ENCODE peak calls at places on chromosomes 13 and 19, in eight cellular contexts. C is NT2/D1; M is hepatocyte; I is CD8-positive, alpha-beta memory T cell; Z is WERI-Rb-1; G is GM23248; N is MG63; X is skeletal muscle cell. Q is an unnamed sample.

GRCh38 chr19:12986726-12987125 is 8.5 kb upstream of the NFIX start:
- DNase-seq in C (no peak), M (no peak), I (no peak), Z (no peak), G (no peak), N (no peak), X (no peak), Q (no peak)

GRCh38 chr13:39961036-39961435 is 305.6 kb downstream of the COG6 start:
- DNase-seq in C (no peak), M (no peak), I (no peak), Z (no peak), G (no peak), N (no peak), X (no peak), Q (no peak)

GRCh38 chr13:70817571-70817970 is 709.3 kb upstream of the KLHL1 start:
- DNase-seq in C (no peak), M (no peak), I (no peak), Z (no peak), G (no peak), N (no peak), X (peak), Q (no peak)

GRCh38 chr19:8158411-8159074 is 9.2 kb upstream of the FBN3 start:
- DNase-seq in C (peak), M (peak), I (peak), Z (peak), G (peak), N (peak), X (peak), Q (peak)

GRCh38 chr13:40582531-40582930 is 83.9 kb downstream of the FOXO1 start:
- DNase-seq in C (no peak), M (no peak), I (no peak), Z (no peak), G (no peak), N (no peak), X (no peak), Q (no peak)

GRCh38 chr13:51697855-51698254 is 106.1 kb downstream of the DHRS12 start:
- DNase-seq in C (no peak), M (no peak), I (no peak), Z (no peak), G (no peak), N (no peak), X (no peak), Q (no peak)

GRCh38 chr13:106391271-106391670 is 144.2 kb downstream of the EFNB2 start:
- DNase-seq in C (no peak), M (no peak), I (no peak), Z (no peak), G (no peak), N (no peak), X (no peak), Q (no peak)

GRCh38 chr13:20856650-20857049 is 45.9 kb downstream of the XPO4 start:
- DNase-seq in C (no peak), M (no peak), I (no peak), Z (no peak), G (no peak), N (no peak), X (no peak), Q (no peak)

GRCh38 chr13:27601208-27601607 is 19.1 kb downstream of the LNX2 start:
- DNase-seq in C (no peak), M (no peak), I (no peak), Z (no peak), G (no peak), N (no peak), X (no peak), Q (no peak)

GRCh38 chr19:35852029-35852780 is at the start of gene NPHS1:
- DNase-seq in C (no peak), M (peak), I (no peak), Z (peak), G (no peak), N (no peak), X (no peak), Q (no peak)

GRCh38 chr13:86193281-86193680 is 394.1 kb upstream of the SLITRK6 start:
- DNase-seq in C (no peak), M (peak), I (no peak), Z (no peak), G (no peak), N (no peak), X (no peak), Q (peak)

GRCh38 chr13:42078113-42078769 is 29.8 kb downstream of the DGKH start:
- DNase-seq in C (no peak), M (no peak), I (no peak), Z (no peak), G (no peak), N (no peak), X (no peak), Q (peak)

GRCh38 chr19:49488863-49489537 is 1.6 kb downstream of the RPL13A start:
- DNase-seq in C (no peak), M (no peak), I (no peak), Z (no peak), G (peak), N (no peak), X (no peak), Q (peak)

GRCh38 chr13:18949970-18950369 is 231.7 kb downstream of the TUBA3C start:
- DNase-seq in C (no peak), M (no peak), I (no peak), Z (no peak), G (no peak), N (no peak), X (no peak), Q (no peak)

GRCh38 chr19:31276831-31277230 is 72.4 kb downstream of the TSHZ3 start:
- DNase-seq in C (no peak), M (no peak), I (no peak), Z (no peak), G (no peak), N (no peak), X (no peak), Q (no peak)

GRCh38 chr13:24357756-24358155 is 48.4 kb downstream of the C1QTNF9 start:
- DNase-seq in C (no peak), M (no peak), I (no peak), Z (no peak), G (no peak), N (no peak), X (no peak), Q (no peak)

GRCh38 chr13:110108348-110109139 is 198.4 kb downstream of the COL4A1 start:
- DNase-seq in C (peak), M (peak), I (no peak), Z (peak), G (peak), N (peak), X (peak), Q (peak)

GRCh38 chr13:109785141-109785891 is 1.1 kb downstream of the IRS2 start:
- DNase-seq in C (peak), M (peak), I (peak), Z (peak), G (peak), N (peak), X (no peak), Q (peak)

GRCh38 chr13:50910483-50910805 is 853 bp downstream of the RNASEH2B start:
- DNase-seq in C (no peak), M (no peak), I (no peak), Z (peak), G (peak), N (peak), X (no peak), Q (peak)

GRCh38 chr19:31220540-31220939 is 128.7 kb downstream of the TSHZ3 start:
- DNase-seq in C (peak), M (no peak), I (no peak), Z (no peak), G (no peak), N (no peak), X (no peak), Q (peak)

DNA sequence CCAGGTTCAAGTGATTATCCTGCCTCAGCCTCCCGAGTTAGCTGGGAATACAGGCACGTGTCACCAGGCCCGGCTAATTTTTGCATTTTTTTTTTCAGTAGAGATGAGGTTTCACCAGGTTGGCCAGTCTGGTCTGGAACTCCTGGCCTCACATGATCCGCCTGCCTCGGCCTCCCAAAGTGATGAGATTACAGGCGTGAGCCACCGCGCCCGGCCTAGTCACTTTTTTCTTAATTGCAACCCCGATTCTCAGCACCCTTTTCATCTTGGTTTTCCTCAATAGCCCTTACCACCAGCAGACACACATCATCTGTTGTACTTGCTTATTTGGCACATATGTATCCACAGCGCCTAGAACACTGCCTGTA is 550 bp upstream of the GPI start:
- DNase-seq in C (no peak), M (no peak), I (no peak), Z (no peak), G (no peak), N (no peak), X (no peak), Q (no peak)
- H3K4me3 ChIP-seq in C (peak), M (peak), I (peak), Z (peak), G (peak), N (peak), X (peak), Q (peak)

GRCh38 chr19:57559404-57560025 is at the start of gene ZNF550:
- DNase-seq in C (peak), M (peak), I (peak), Z (peak), G (peak), N (peak), X (peak), Q (peak)
- H3K4me3 ChIP-seq in C (peak), M (peak), I (peak), Z (peak), G (peak), N (peak), X (peak), Q (peak)

GRCh38 chr13:97142452-97142851 is 79.7 kb upstream of the MBNL2 start:
- DNase-seq in C (no peak), M (peak), I (no peak), Z (no peak), G (peak), N (no peak), X (no peak), Q (no peak)
- H3K4me3 ChIP-seq in C (no peak), M (no peak), I (no peak), Z (no peak), G (peak), N (no peak), X (no peak), Q (no peak)

GRCh38 chr19:52590728-52591127 is 20.6 kb downstream of the ZNF701 start:
- DNase-seq in C (peak), M (no peak), I (no peak), Z (peak), G (no peak), N (no peak), X (no peak), Q (peak)

DNA sequence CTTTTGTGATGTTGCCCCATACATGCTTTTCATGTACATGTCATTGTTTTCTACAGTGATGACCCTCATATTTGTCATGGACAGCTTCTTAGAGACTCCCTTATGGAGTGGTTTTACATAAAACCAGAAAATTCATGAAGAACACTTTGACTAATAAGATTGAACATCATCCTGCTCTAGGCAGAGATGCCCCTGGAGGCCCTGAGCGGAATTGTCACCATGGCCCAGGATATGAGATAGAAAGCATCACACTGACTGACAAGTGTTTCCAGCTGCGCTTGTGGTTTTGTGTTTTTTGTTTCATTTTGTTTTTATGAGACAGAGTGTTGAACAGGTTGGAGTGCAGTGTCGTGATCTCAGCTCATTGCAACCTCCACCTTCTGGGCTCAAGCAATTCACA is 22.2 kb downstream of the ZNF701 start:
- DNase-seq in C (no peak), M (no peak), I (no peak), Z (no peak), G (peak), N (no peak), X (no peak), Q (no peak)
- H3K4me3 ChIP-seq in C (no peak), M (no peak), I (no peak), Z (no peak), G (no peak), N (no peak), X (no peak), Q (no peak)

GRCh38 chr19:3687774-3688706 is 12.2 kb downstream of the PIP5K1C start:
- DNase-seq in C (no peak), M (peak), I (peak), Z (no peak), G (no peak), N (no peak), X (no peak), Q (peak)
- H3K4me3 ChIP-seq in C (no peak), M (no peak), I (peak), Z (no peak), G (no peak), N (no peak), X (no peak), Q (peak)

DNA sequence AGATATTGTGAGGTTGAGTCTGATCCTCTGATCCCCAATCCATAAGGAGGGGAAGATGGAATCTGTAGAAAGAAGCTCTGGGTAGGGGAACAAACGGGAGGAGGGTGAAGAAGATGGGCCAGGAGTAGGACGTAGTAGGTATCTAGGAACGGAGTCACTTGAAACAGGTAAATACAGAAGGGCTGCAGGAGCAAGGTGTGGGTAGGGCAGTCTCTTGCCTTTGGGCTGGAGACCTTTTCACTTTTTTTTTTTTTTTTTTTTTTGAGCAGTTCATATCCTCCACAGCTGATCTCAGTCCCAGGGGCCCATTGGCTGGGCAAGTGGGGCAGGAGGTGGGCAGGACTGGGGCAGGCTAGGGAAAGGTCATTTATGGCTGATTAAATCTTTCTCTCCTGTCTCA is 1.5 kb downstream of the BCKDHA start:
- DNase-seq in C (no peak), M (no peak), I (no peak), Z (no peak), G (no peak), N (no peak), X (no peak), Q (no peak)
- H3K4me3 ChIP-seq in C (no peak), M (no peak), I (peak), Z (no peak), G (peak), N (peak), X (no peak), Q (peak)

DNA sequence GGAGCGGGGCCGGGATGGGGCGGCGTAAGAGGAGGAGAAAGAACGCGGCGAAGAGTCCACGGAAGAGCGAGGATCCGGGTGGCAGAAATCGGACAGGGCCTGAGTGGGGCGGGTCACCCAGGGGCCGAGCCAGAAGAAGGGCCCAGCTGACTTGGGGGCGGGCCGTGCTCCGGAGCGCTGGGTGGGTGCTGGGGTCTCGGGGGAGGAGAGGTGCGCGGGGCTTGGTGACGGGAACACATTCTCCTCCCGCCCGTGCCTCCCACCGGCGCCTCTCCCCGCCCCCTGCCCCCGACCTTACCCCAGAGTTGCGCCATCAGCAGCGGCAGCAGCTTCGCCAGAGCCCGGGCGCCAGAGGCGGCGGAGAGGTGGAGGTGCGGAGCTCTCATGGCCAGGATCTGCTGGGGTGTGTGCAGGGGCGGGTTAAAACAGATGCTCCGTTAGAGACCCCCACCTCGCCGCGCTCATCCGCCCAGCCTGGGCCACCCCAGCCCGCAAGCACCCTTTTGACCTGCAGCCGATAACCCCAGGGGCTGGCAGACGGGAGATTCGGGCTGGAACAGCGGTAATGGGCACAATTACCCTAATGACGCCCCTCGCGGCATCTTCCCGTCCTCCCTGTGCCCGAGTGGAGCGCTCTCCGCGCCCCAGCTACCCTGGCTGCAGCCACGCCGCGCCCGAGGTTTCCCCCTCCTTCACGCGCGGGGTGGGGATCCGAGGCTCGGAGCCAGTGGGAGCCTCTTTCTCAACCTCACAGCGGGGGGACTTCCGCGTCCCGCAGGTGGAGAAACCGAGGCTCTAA is 565 bp downstream of the KLK10 start:
- DNase-seq in C (no peak), M (peak), I (no peak), Z (no peak), G (no peak), N (peak), X (no peak), Q (no peak)
- H3K4me3 ChIP-seq in C (peak), M (no peak), I (no peak), Z (no peak), G (no peak), N (peak), X (no peak), Q (peak)

GRCh38 chr19:2305974-2306806 is 1.8 kb downstream of the LINGO3 start:
- DNase-seq in C (no peak), M (no peak), I (no peak), Z (no peak), G (no peak), N (no peak), X (no peak), Q (no peak)

GRCh38 chr19:2300533-2300932 is 7.4 kb downstream of the LINGO3 start:
- DNase-seq in C (no peak), M (no peak), I (no peak), Z (no peak), G (no peak), N (no peak), X (no peak), Q (no peak)

GRCh38 chr19:2303209-2303798 is 4.7 kb downstream of the LINGO3 start:
- DNase-seq in C (no peak), M (no peak), I (no peak), Z (no peak), G (no peak), N (no peak), X (no peak), Q (no peak)

GRCh38 chr19:2305424-2305823 is 2.5 kb downstream of the LINGO3 start:
- DNase-seq in C (no peak), M (no peak), I (no peak), Z (no peak), G (no peak), N (no peak), X (no peak), Q (peak)

GRCh38 chr19:2302319-2303208 is 5.4 kb downstream of the LINGO3 start:
- DNase-seq in C (no peak), M (peak), I (no peak), Z (no peak), G (peak), N (no peak), X (no peak), Q (peak)
- H3K4me3 ChIP-seq in C (peak), M (no peak), I (no peak), Z (no peak), G (no peak), N (no peak), X (no peak), Q (peak)

GRCh38 chr19:6457958-6458694 is 1.5 kb downstream of the SLC25A23 start:
- DNase-seq in C (no peak), M (no peak), I (no peak), Z (no peak), G (peak), N (no peak), X (no peak), Q (no peak)
- H3K4me3 ChIP-seq in C (peak), M (no peak), I (no peak), Z (no peak), G (no peak), N (no peak), X (no peak), Q (peak)

DNA sequence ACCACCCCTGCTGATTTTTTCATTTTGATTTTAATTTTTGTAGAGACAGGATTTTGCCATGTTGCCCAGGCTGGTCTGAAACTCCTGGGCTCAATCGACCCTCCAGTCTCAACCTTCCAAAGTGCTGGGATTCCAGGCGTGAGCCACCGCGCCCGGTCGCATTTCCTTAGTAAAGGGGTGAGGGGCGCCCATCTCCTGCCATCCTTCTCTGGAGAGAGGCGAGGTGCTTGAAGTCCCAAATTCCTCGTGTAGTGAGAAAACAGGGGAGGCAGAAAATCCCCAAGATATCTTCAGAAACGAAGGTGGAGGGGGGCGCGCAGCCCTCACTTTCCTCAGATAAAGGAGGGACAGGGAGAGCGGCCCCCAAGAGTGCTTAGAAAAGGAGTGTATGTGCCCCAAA is 21.0 kb upstream of the GATAD2A start:
- DNase-seq in C (no peak), M (no peak), I (no peak), Z (no peak), G (no peak), N (no peak), X (no peak), Q (no peak)
- H3K4me3 ChIP-seq in C (no peak), M (no peak), I (peak), Z (no peak), G (peak), N (peak), X (peak), Q (peak)